ENCODE peak calls at places on chromosome 7, in nine cellular contexts. One of them, this sample, is unnamed.

GRCh38 chr7:151796091-151796870 is 80.6 kb downstream of the PRKAG2 start:
- DNase-seq in ascending aorta: peak
- DNase-seq in H9: no peak
- DNase-seq in fibroblast of the aortic adventitia: peak
- DNase-seq in cardiac muscle cell: no peak
- DNase-seq in ovary: no peak
- DNase-seq in heart left ventricle: no peak
- DNase-seq in Calu3: peak
- DNase-seq in fibroblast of pulmonary artery: no peak
- DNase-seq in this sample: no peak

GRCh38 chr7:40918701-40919271 is 784.0 kb downstream of the SUGCT start:
- DNase-seq in fibroblast of the aortic adventitia: peak
- DNase-seq in heart left ventricle: no peak
- DNase-seq in ascending aorta: no peak
- DNase-seq in ovary: no peak
- DNase-seq in fibroblast of pulmonary artery: peak
- DNase-seq in H9: no peak
- DNase-seq in Calu3: no peak
- DNase-seq in cardiac muscle cell: peak
- DNase-seq in this sample: no peak

GRCh38 chr7:22874904-22875303 is 52.3 kb upstream of the TOMM7 start:
- DNase-seq in cardiac muscle cell: no peak
- DNase-seq in ovary: no peak
- DNase-seq in heart left ventricle: no peak
- DNase-seq in Calu3: no peak
- DNase-seq in fibroblast of the aortic adventitia: no peak
- DNase-seq in H9: no peak
- DNase-seq in ascending aorta: no peak
- DNase-seq in fibroblast of pulmonary artery: no peak
- DNase-seq in this sample: no peak

GRCh38 chr7:21508538-21508937 is 34.3 kb upstream of the DNAH11 start:
- DNase-seq in cardiac muscle cell: no peak
- DNase-seq in fibroblast of pulmonary artery: no peak
- DNase-seq in fibroblast of the aortic adventitia: no peak
- DNase-seq in heart left ventricle: no peak
- DNase-seq in ovary: no peak
- DNase-seq in Calu3: no peak
- DNase-seq in H9: no peak
- DNase-seq in ascending aorta: no peak
- DNase-seq in this sample: no peak

GRCh38 chr7:107538001-107538400 is 25.7 kb downstream of the COG5 start:
- DNase-seq in H9: no peak
- DNase-seq in fibroblast of the aortic adventitia: no peak
- DNase-seq in fibroblast of pulmonary artery: no peak
- DNase-seq in heart left ventricle: no peak
- DNase-seq in cardiac muscle cell: no peak
- DNase-seq in ascending aorta: no peak
- DNase-seq in ovary: no peak
- DNase-seq in Calu3: no peak
- DNase-seq in this sample: no peak

GRCh38 chr7:129437190-129437589 is 3.0 kb downstream of the STRIP2 start:
- DNase-seq in heart left ventricle: no peak
- DNase-seq in ascending aorta: no peak
- DNase-seq in H9: no peak
- DNase-seq in ovary: no peak
- DNase-seq in cardiac muscle cell: no peak
- DNase-seq in fibroblast of pulmonary artery: no peak
- DNase-seq in Calu3: no peak
- DNase-seq in fibroblast of the aortic adventitia: no peak
- DNase-seq in this sample: no peak

GRCh38 chr7:154409703-154410311 is 357.6 kb downstream of the DPP6 start:
- DNase-seq in Calu3: no peak
- DNase-seq in heart left ventricle: no peak
- DNase-seq in fibroblast of pulmonary artery: peak
- DNase-seq in cardiac muscle cell: peak
- DNase-seq in fibroblast of the aortic adventitia: peak
- DNase-seq in ovary: no peak
- DNase-seq in H9: peak
- DNase-seq in ascending aorta: no peak
- DNase-seq in this sample: peak

GRCh38 chr7:37109016-37109415 is 339.6 kb downstream of the ELMO1 start:
- DNase-seq in fibroblast of pulmonary artery: no peak
- DNase-seq in ascending aorta: no peak
- DNase-seq in Calu3: no peak
- DNase-seq in cardiac muscle cell: no peak
- DNase-seq in ovary: no peak
- DNase-seq in fibroblast of the aortic adventitia: no peak
- DNase-seq in heart left ventricle: no peak
- DNase-seq in H9: no peak
- DNase-seq in this sample: no peak

GRCh38 chr7:82945480-82945879 is 217.2 kb downstream of the PCLO start:
- DNase-seq in heart left ventricle: no peak
- DNase-seq in ovary: no peak
- DNase-seq in cardiac muscle cell: no peak
- DNase-seq in Calu3: no peak
- DNase-seq in ascending aorta: no peak
- DNase-seq in fibroblast of pulmonary artery: no peak
- DNase-seq in H9: no peak
- DNase-seq in fibroblast of the aortic adventitia: no peak
- DNase-seq in this sample: no peak

GRCh38 chr7:25795824-25796235 is 356.2 kb upstream of the NFE2L3 start:
- DNase-seq in Calu3: no peak
- DNase-seq in H9: no peak
- DNase-seq in ovary: peak
- DNase-seq in fibroblast of the aortic adventitia: peak
- DNase-seq in fibroblast of pulmonary artery: peak
- DNase-seq in heart left ventricle: no peak
- DNase-seq in cardiac muscle cell: peak
- DNase-seq in ascending aorta: no peak
- DNase-seq in this sample: no peak

GRCh38 chr7:98872328-98872924 is 2.6 kb upstream of the TMEM130 start:
- DNase-seq in fibroblast of the aortic adventitia: no peak
- DNase-seq in Calu3: no peak
- DNase-seq in H9: no peak
- DNase-seq in cardiac muscle cell: no peak
- DNase-seq in ascending aorta: no peak
- DNase-seq in ovary: no peak
- DNase-seq in heart left ventricle: no peak
- DNase-seq in fibroblast of pulmonary artery: no peak
- DNase-seq in this sample: no peak

GRCh38 chr7:127782075-127782474 is 130.1 kb downstream of the SND1 start:
- DNase-seq in fibroblast of pulmonary artery: no peak
- DNase-seq in fibroblast of the aortic adventitia: no peak
- DNase-seq in ascending aorta: no peak
- DNase-seq in Calu3: no peak
- DNase-seq in heart left ventricle: no peak
- DNase-seq in cardiac muscle cell: no peak
- DNase-seq in ovary: no peak
- DNase-seq in H9: no peak
- DNase-seq in this sample: no peak

GRCh38 chr7:111833461-111833860 is 271.2 kb upstream of the IMMP2L start:
- DNase-seq in H9: no peak
- DNase-seq in ovary: no peak
- DNase-seq in ascending aorta: no peak
- DNase-seq in fibroblast of the aortic adventitia: peak
- DNase-seq in cardiac muscle cell: no peak
- DNase-seq in fibroblast of pulmonary artery: peak
- DNase-seq in Calu3: no peak
- DNase-seq in heart left ventricle: no peak
- DNase-seq in this sample: no peak

GRCh38 chr7:1742555-1743303 is 72.7 kb downstream of the ELFN1 start:
- DNase-seq in ovary: peak
- DNase-seq in H9: no peak
- DNase-seq in cardiac muscle cell: peak
- DNase-seq in Calu3: peak
- DNase-seq in fibroblast of pulmonary artery: peak
- DNase-seq in fibroblast of the aortic adventitia: peak
- DNase-seq in ascending aorta: no peak
- DNase-seq in heart left ventricle: peak
- DNase-seq in this sample: no peak

GRCh38 chr7:78020874-78021249 is 222.3 kb downstream of the PHTF2 start:
- DNase-seq in ascending aorta: no peak
- DNase-seq in fibroblast of pulmonary artery: no peak
- DNase-seq in Calu3: no peak
- DNase-seq in heart left ventricle: no peak
- DNase-seq in ovary: no peak
- DNase-seq in cardiac muscle cell: peak
- DNase-seq in H9: no peak
- DNase-seq in fibroblast of the aortic adventitia: no peak
- DNase-seq in this sample: no peak
- TF ChIP-seq CTCF in ascending aorta: no peak
- TF ChIP-seq CTCF in fibroblast of pulmonary artery: no peak
- TF ChIP-seq CTCF in Calu3: no peak
- TF ChIP-seq CTCF in heart left ventricle: no peak
- TF ChIP-seq CTCF in ovary: no peak
- TF ChIP-seq CTCF in cardiac muscle cell: no peak
- TF ChIP-seq CTCF in H9: peak
- TF ChIP-seq CTCF in fibroblast of the aortic adventitia: no peak
- TF ChIP-seq CTCF in this sample: no peak

GRCh38 chr7:29311314-29311713 is 116.7 kb downstream of the CHN2 start:
- DNase-seq in cardiac muscle cell: no peak
- DNase-seq in fibroblast of pulmonary artery: no peak
- DNase-seq in fibroblast of the aortic adventitia: no peak
- DNase-seq in H9: no peak
- DNase-seq in Calu3: no peak
- DNase-seq in heart left ventricle: no peak
- DNase-seq in ovary: no peak
- DNase-seq in ascending aorta: no peak
- DNase-seq in this sample: no peak

GRCh38 chr7:29306276-29307036 is 111.9 kb downstream of the CHN2 start:
- DNase-seq in H9: no peak
- DNase-seq in fibroblast of the aortic adventitia: no peak
- DNase-seq in fibroblast of pulmonary artery: no peak
- DNase-seq in ovary: no peak
- DNase-seq in cardiac muscle cell: no peak
- DNase-seq in heart left ventricle: no peak
- DNase-seq in Calu3: no peak
- DNase-seq in ascending aorta: no peak
- DNase-seq in this sample: no peak

GRCh38 chr7:29310625-29311024 is 116.0 kb downstream of the CHN2 start:
- DNase-seq in fibroblast of pulmonary artery: no peak
- DNase-seq in ovary: no peak
- DNase-seq in fibroblast of the aortic adventitia: no peak
- DNase-seq in cardiac muscle cell: no peak
- DNase-seq in H9: no peak
- DNase-seq in ascending aorta: no peak
- DNase-seq in heart left ventricle: no peak
- DNase-seq in Calu3: no peak
- DNase-seq in this sample: no peak

GRCh38 chr7:29309041-29309860 is 114.7 kb downstream of the CHN2 start:
- DNase-seq in cardiac muscle cell: peak
- DNase-seq in H9: no peak
- DNase-seq in heart left ventricle: no peak
- DNase-seq in ascending aorta: no peak
- DNase-seq in fibroblast of the aortic adventitia: no peak
- DNase-seq in fibroblast of pulmonary artery: no peak
- DNase-seq in ovary: no peak
- DNase-seq in Calu3: peak
- DNase-seq in this sample: no peak

DNA sequence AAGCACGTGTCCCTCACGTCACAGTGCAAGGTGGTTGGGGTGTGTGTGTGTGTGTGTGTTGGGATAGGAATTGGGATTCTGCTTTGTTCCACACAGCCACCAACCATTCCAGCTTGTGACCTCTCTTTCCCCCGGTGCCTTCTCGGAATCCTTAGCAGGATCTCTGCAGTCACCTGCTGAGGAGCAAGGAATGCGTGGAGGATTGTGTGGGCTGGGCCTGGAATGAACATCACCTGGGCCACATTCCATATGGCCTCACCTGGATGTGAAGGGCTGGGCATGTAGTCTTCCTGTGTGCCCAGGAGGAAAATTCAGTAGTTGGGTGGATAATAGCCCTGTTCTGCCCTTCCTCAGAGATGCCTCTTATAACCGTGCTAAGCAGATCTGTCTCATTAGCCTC is 113.8 kb downstream of the CHN2 start:
- DNase-seq in fibroblast of pulmonary artery: no peak
- DNase-seq in H9: no peak
- DNase-seq in cardiac muscle cell: no peak
- DNase-seq in Calu3: no peak
- DNase-seq in ascending aorta: no peak
- DNase-seq in heart left ventricle: no peak
- DNase-seq in fibroblast of the aortic adventitia: no peak
- DNase-seq in ovary: no peak
- DNase-seq in this sample: no peak
- TF ChIP-seq CTCF in fibroblast of pulmonary artery: no peak
- TF ChIP-seq CTCF in H9: no peak
- TF ChIP-seq CTCF in cardiac muscle cell: no peak
- TF ChIP-seq CTCF in Calu3: no peak
- TF ChIP-seq CTCF in ascending aorta: no peak
- TF ChIP-seq CTCF in heart left ventricle: no peak
- TF ChIP-seq CTCF in fibroblast of the aortic adventitia: no peak
- TF ChIP-seq CTCF in ovary: no peak
- TF ChIP-seq CTCF in this sample: no peak

GRCh38 chr7:90931996-90932912 is 332.0 kb upstream of the FZD1 start:
- DNase-seq in fibroblast of the aortic adventitia: no peak
- DNase-seq in H9: no peak
- DNase-seq in ovary: no peak
- DNase-seq in cardiac muscle cell: peak
- DNase-seq in fibroblast of pulmonary artery: no peak
- DNase-seq in Calu3: no peak
- DNase-seq in ascending aorta: no peak
- DNase-seq in heart left ventricle: no peak
- DNase-seq in this sample: no peak
- TF ChIP-seq CTCF in fibroblast of the aortic adventitia: no peak
- TF ChIP-seq CTCF in H9: no peak
- TF ChIP-seq CTCF in ovary: no peak
- TF ChIP-seq CTCF in cardiac muscle cell: no peak
- TF ChIP-seq CTCF in fibroblast of pulmonary artery: no peak
- TF ChIP-seq CTCF in Calu3: no peak
- TF ChIP-seq CTCF in ascending aorta: no peak
- TF ChIP-seq CTCF in heart left ventricle: no peak
- TF ChIP-seq CTCF in this sample: no peak

DNA sequence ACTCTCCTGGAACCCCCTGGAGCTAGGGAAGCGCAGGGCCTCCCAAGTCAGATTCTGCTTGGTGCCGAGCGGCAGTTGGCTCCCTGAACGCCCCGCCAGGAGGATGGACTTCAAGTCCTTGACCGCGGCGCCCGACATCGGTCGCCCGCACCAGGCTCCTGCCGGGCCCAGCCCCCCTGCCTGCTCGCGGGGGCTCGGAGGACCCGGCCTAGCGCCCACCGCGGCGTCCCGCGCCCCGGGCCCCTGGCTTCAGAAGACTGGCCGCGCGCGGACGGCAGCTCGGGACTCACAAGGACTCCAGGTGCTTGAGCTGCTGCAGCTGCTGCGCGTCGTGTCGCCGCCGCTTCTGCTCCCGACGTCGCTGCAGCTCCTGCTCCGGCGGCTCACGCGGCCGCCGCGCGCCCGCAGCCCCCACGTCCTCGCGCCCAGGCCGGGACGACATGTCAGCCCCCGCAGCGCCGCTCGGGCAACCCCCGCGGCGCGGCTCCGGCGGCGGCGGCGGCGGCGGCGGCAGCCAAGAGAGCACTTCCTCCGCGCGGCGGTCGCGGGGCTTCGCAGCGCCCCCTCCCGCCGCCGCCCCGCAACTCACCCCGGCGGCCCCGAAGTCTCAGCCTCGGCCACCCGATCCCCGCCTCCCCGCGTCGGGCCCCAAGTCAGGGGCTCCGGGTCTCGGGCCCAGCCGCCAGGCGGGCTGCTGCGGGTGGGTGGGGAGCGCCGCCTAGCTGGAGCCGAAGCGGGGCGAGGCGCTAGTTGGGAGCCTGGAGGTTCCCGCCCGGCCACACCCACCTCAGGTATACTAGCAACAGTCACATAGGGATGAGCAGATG is at the start of gene RP9:
- DNase-seq in fibroblast of pulmonary artery: peak
- DNase-seq in Calu3: peak
- DNase-seq in ovary: peak
- DNase-seq in cardiac muscle cell: peak
- DNase-seq in heart left ventricle: peak
- DNase-seq in fibroblast of the aortic adventitia: peak
- DNase-seq in ascending aorta: peak
- DNase-seq in H9: peak
- DNase-seq in this sample: peak
- TF ChIP-seq CTCF in fibroblast of pulmonary artery: no peak
- TF ChIP-seq CTCF in Calu3: peak
- TF ChIP-seq CTCF in ovary: no peak
- TF ChIP-seq CTCF in cardiac muscle cell: peak
- TF ChIP-seq CTCF in heart left ventricle: peak
- TF ChIP-seq CTCF in fibroblast of the aortic adventitia: peak
- TF ChIP-seq CTCF in ascending aorta: peak
- TF ChIP-seq CTCF in H9: peak
- TF ChIP-seq CTCF in this sample: peak

This sample was measured in progenitor cell of endocrine pancreas.